ENCODE peak calls at places on chromosomes 6 and 20, in nine cellular contexts. J is fibroblast of lung, S is IMR-90, L is breast epithelium, Q is cardiac muscle cell, D is AG10803, B is A673, U is bronchial epithelial cell, W is neural progenitor cell. E is an unnamed sample.

GRCh38 chr20:12435254-12435653 is 517.6 kb downstream of the BTBD3 start:
- DNase-seq in W (no peak), J (no peak), U (no peak), D (no peak), L (no peak), S (no peak), Q (no peak), B (no peak), E (no peak)

GRCh38 chr20:55514498-55514897 is 490.8 kb downstream of the CBLN4 start:
- DNase-seq in B (no peak), W (no peak), L (no peak), Q (no peak), D (no peak), J (no peak), S (no peak), U (peak), E (no peak)

GRCh38 chr20:50731930-50732690 is 730 bp downstream of the PARD6B start:
- DNase-seq in L (no peak), Q (peak), D (no peak), U (no peak), B (peak), W (peak), J (no peak), S (no peak), E (no peak)

GRCh38 chr6:137873273-137873762 is 6.3 kb downstream of the TNFAIP3 start:
- DNase-seq in Q (no peak), U (peak), J (peak), B (peak), W (no peak), S (peak), L (no peak), D (peak), E (peak)

GRCh38 chr20:14924433-14924832 is 587.0 kb upstream of the FLRT3 start:
- DNase-seq in B (no peak), W (no peak), J (no peak), S (no peak), U (peak), Q (no peak), L (no peak), D (no peak), E (no peak)

GRCh38 chr20:36575066-36575743 is 1.8 kb downstream of the TGIF2 start:
- DNase-seq in D (peak), B (peak), S (peak), L (peak), J (peak), W (peak), U (no peak), Q (peak), E (peak)

GRCh38 chr20:63138855-63139341 is 77.0 kb downstream of the YTHDF1 start:
- DNase-seq in Q (no peak), U (no peak), D (peak), L (no peak), W (no peak), S (no peak), J (peak), B (no peak), E (no peak)

GRCh38 chr6:36735110-36735971 is 37.7 kb downstream of the RAB44 start:
- DNase-seq in J (peak), W (no peak), U (peak), Q (peak), S (peak), L (no peak), B (no peak), D (peak), E (peak)

GRCh38 chr20:25859649-25860530 is 163.2 kb upstream of the ZNF337 start:
- DNase-seq in Q (peak), B (peak), W (peak), L (no peak), U (peak), S (no peak), J (peak), D (peak), E (peak)

GRCh38 chr6:37489697-37490336 is 9.9 kb downstream of the CCDC167 start:
- DNase-seq in B (no peak), W (no peak), U (no peak), J (no peak), D (no peak), S (no peak), Q (no peak), L (no peak), E (no peak)

GRCh38 chr20:4729265-4729664 is 7.6 kb downstream of the PRND start:
- DNase-seq in Q (no peak), D (no peak), U (no peak), W (no peak), S (no peak), B (no peak), L (no peak), J (no peak), E (no peak)

GRCh38 chr20:44460795-44461141 is 14.9 kb upstream of the TTPAL start:
- DNase-seq in D (peak), Q (peak), L (no peak), J (peak), W (peak), B (peak), S (peak), U (peak), E (peak)

GRCh38 chr6:11367638-11368199 is 135.3 kb upstream of the NEDD9 start:
- DNase-seq in Q (no peak), U (no peak), W (peak), S (no peak), B (peak), L (no peak), D (no peak), J (no peak), E (no peak)

GRCh38 chr20:50982372-50982771 is 23.8 kb downstream of the MOCS3 start:
- DNase-seq in D (peak), L (peak), Q (no peak), B (no peak), S (peak), W (no peak), J (peak), U (peak), E (peak)

GRCh38 chr20:297925-298754 is 770 bp downstream of the ZCCHC3 start:
- DNase-seq in W (peak), S (peak), U (peak), J (peak), B (peak), D (peak), L (peak), Q (peak), E (peak)

GRCh38 chr6:99613398-99613704 is 6.7 kb downstream of the PRDM13 start:
- DNase-seq in S (peak), D (peak), U (no peak), L (no peak), W (peak), Q (peak), J (peak), B (peak), E (peak)

GRCh38 chr6:108665495-108666196 is 104.9 kb downstream of the FOXO3 start:
- DNase-seq in S (no peak), B (no peak), L (no peak), Q (no peak), W (no peak), J (no peak), D (no peak), U (no peak), E (no peak)

GRCh38 chr6:7086488-7086887 is 21.3 kb upstream of the RREB1 start:
- DNase-seq in L (no peak), Q (no peak), W (no peak), B (no peak), U (no peak), S (peak), D (peak), J (peak), E (peak)

GRCh38 chr6:46186583-46186982 is 15.8 kb upstream of the ENPP5 start:
- DNase-seq in W (no peak), Q (no peak), U (no peak), L (no peak), D (no peak), S (no peak), B (no peak), J (peak), E (no peak)

GRCh38 chr6:33851959-33852358 is 48.2 kb upstream of the MLN start:
- DNase-seq in S (no peak), D (peak), U (peak), J (no peak), W (peak), B (peak), L (no peak), Q (peak), E (peak)

GRCh38 chr6:25535302-25536225 is 116.5 kb upstream of the SCGN start:
- DNase-seq in W (no peak), U (no peak), L (no peak), Q (no peak), S (no peak), J (no peak), D (no peak), B (no peak), E (no peak)

GRCh38 chr20:64050261-64051032 is 1.0 kb upstream of the SOX18 start:
- DNase-seq in J (no peak), U (no peak), W (no peak), L (no peak), B (no peak), Q (no peak), D (no peak), S (no peak), E (no peak)

GRCh38 chr6:104699598-104700329 is 160.0 kb downstream of the HACE1 start:
- DNase-seq in W (no peak), D (no peak), U (no peak), Q (peak), J (no peak), L (no peak), S (no peak), B (no peak), E (no peak)

GRCh38 chr6:15363523-15364400 is 117.9 kb downstream of the JARID2 start:
- DNase-seq in L (no peak), S (no peak), Q (no peak), J (no peak), W (no peak), D (no peak), B (no peak), U (no peak), E (no peak)

GRCh38 chr20:41392871-41393704 is 26.5 kb upstream of the EMILIN3 start:
- DNase-seq in W (no peak), B (no peak), D (no peak), L (no peak), J (no peak), U (peak), Q (no peak), S (no peak), E (peak)

GRCh38 chr6:33418690-33419291 is 884 bp upstream of the CUTA start:
- DNase-seq in W (peak), Q (no peak), D (no peak), S (peak), B (no peak), L (no peak), J (peak), U (no peak), E (peak)

GRCh38 chr20:58692579-58693225 is at the start of gene NPEPL1:
- DNase-seq in D (peak), J (peak), Q (peak), B (peak), S (peak), L (no peak), U (peak), W (peak), E (peak)
- TF ChIP-seq CTCF in D (peak), J (no peak), Q (peak), B (no peak), S (peak), L (no peak), U (peak), W (no peak), E (no peak)

GRCh38 chr6:111664565-111665039 is 58.9 kb upstream of the TRAF3IP2 start:
- DNase-seq in U (no peak), Q (no peak), S (no peak), J (no peak), W (no peak), L (no peak), D (no peak), B (no peak), E (no peak)

GRCh38 chr6:111669326-111669725 is 63.6 kb upstream of the TRAF3IP2 start:
- DNase-seq in J (no peak), B (no peak), S (no peak), U (no peak), L (no peak), W (no peak), D (no peak), Q (no peak), E (no peak)

GRCh38 chr6:111668410-111668809 is 62.7 kb upstream of the TRAF3IP2 start:
- DNase-seq in U (no peak), D (no peak), B (no peak), S (no peak), L (no peak), Q (no peak), W (no peak), J (no peak), E (no peak)

GRCh38 chr6:111667921-111668320 is 62.2 kb upstream of the TRAF3IP2 start:
- DNase-seq in Q (no peak), S (peak), B (no peak), U (no peak), L (no peak), W (no peak), D (no peak), J (no peak), E (no peak)

DNA sequence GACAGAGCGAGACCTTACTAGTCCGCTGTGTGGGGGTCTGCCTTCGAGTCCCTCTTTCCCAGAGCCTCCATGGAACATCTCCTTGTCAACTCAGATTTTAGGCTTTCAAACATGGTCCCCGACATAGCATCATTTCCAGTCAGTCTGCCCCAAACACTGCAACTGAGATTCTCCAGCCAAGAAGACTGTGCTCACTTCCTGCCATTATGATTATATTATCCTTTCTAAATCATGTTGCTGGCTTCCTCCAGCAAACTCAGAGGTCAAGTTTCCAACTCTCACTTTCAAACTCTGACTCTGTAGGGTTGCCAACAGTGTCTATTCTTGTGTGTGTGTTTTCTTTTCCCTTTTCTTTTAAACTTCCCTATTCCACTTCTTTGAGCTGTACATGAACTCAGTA is 61.1 kb upstream of the TRAF3IP2 start:
- DNase-seq in W (no peak), L (no peak), U (no peak), J (no peak), S (peak), B (no peak), Q (no peak), D (no peak), E (peak)
- H3K4me3 ChIP-seq in W (no peak), L (no peak), U (no peak), J (no peak), S (no peak), B (no peak), Q (no peak), D (no peak), E (no peak)

DNA sequence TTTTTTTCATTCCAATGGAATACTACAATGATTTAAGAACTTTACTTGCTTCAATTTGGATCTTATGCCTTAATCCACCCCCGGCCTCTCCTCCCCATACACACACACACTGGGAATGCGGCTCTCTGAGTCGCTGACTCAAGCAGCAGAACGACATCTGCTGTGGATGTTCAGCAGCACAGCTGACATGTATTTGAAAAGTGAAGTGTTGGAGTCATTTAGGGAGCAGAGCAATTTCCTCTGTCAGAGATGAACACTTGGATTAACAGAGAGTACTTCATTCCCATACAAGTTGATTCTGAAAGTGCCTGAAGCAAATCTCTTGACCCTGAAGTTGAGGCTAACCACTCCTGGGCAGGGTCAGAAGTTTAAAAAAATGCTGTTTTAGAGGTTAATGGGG is 27.9 kb upstream of the LAMA4 start:
- DNase-seq in S (peak), D (peak), L (no peak), W (peak), U (peak), Q (peak), J (peak), B (peak), E (peak)
- TF ChIP-seq CTCF in S (peak), D (peak), L (no peak), W (peak), U (peak), Q (peak), J (peak), B (peak), E (peak)

DNA sequence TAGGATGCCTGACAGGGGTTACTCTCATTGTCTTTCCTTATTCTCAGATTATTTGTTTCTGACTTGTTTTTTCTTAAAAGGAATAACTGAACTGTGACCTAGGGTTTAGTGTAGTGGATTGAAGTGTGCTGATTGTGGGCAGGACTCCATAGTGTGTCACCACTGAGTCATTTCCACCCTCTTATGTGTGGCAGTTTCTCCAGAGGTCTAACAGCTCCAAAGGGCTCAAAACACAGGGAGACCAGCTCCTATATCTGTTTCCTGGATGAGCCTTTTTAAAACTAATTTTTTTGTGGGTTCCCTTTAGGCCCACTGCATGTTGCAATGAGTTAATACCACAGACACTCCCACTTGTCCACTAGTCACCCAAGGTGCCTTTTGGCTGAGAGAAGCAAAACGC is 951.1 kb upstream of the ADGRB3 start:
- DNase-seq in L (no peak), Q (no peak), U (peak), J (peak), D (peak), B (peak), W (no peak), S (peak), E (peak)
- H3K4me3 ChIP-seq in L (no peak), Q (no peak), U (no peak), J (no peak), D (no peak), B (no peak), W (no peak), S (no peak), E (no peak)

GRCh38 chr6:43980004-43980795 is 147.1 kb downstream of the MRPL14 start:
- DNase-seq in W (no peak), S (no peak), L (peak), Q (no peak), B (no peak), U (no peak), D (no peak), J (no peak), E (no peak)

GRCh38 chr6:43979525-43979924 is 147.7 kb downstream of the MRPL14 start:
- DNase-seq in L (peak), J (no peak), W (no peak), S (no peak), U (no peak), B (no peak), D (no peak), Q (no peak), E (no peak)

GRCh38 chr6:43976706-43977403 is 150.4 kb downstream of the MRPL14 start:
- DNase-seq in D (no peak), U (no peak), S (peak), W (no peak), Q (no peak), J (no peak), L (no peak), B (no peak), E (no peak)

GRCh38 chr6:43978473-43979360 is 148.5 kb downstream of the MRPL14 start:
- DNase-seq in D (peak), S (peak), Q (no peak), U (peak), L (peak), B (no peak), W (no peak), J (no peak), E (no peak)

DNA sequence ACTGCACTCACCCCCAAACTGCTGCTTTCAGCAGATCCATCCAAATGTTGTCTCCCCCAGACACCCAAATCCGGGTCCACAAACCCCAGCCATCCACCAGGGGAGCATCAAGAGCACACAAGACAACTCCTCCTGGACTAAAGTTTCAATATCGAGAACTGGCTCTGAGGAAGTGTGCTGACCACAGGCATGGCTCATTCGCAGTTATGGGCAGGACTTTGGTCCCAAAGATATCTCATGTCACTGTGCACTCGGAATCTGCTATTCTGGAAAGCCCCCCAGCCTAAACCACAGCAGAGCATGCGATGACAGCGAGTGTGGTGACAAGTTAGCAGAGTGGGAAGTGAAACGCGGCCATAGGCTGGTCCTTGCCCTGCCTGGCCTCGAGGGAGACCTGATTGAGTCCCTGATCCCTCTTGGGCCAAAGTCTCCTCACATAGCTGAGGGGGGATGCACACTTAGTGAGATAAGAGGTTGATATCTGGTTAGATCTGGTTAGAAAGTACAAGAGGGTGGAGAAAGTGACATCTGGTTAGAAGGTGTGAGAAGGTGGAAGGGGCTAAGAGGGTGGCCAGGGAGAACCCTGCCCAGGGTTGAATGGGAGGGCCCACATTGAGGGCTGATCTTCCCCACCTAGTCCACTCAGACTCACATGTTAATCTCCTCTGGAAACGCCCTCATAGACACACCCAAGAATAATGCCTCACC is 149.7 kb downstream of the MRPL14 start:
- DNase-seq in J (no peak), B (no peak), L (peak), W (no peak), S (no peak), Q (no peak), U (no peak), D (no peak), E (no peak)
- TF ChIP-seq CTCF in J (peak), B (no peak), L (no peak), W (no peak), S (peak), Q (peak), U (no peak), D (no peak), E (no peak)

GRCh38 chr6:16677458-16677857 is 83.8 kb downstream of the ATXN1 start:
- DNase-seq in B (no peak), D (no peak), Q (no peak), W (no peak), U (peak), L (no peak), S (no peak), J (no peak), E (no peak)

GRCh38 chr6:16676376-16676775 is 84.9 kb downstream of the ATXN1 start:
- DNase-seq in D (no peak), S (no peak), L (no peak), U (no peak), J (no peak), Q (no peak), B (no peak), W (no peak), E (no peak)

GRCh38 chr6:16673011-16673797 is 88.1 kb downstream of the ATXN1 start:
- DNase-seq in J (no peak), Q (no peak), S (no peak), U (no peak), W (no peak), B (no peak), D (no peak), L (no peak), E (no peak)

GRCh38 chr6:16676978-16677377 is 84.3 kb downstream of the ATXN1 start:
- DNase-seq in U (peak), D (peak), Q (no peak), L (no peak), W (peak), B (no peak), J (peak), S (peak), E (peak)

DNA sequence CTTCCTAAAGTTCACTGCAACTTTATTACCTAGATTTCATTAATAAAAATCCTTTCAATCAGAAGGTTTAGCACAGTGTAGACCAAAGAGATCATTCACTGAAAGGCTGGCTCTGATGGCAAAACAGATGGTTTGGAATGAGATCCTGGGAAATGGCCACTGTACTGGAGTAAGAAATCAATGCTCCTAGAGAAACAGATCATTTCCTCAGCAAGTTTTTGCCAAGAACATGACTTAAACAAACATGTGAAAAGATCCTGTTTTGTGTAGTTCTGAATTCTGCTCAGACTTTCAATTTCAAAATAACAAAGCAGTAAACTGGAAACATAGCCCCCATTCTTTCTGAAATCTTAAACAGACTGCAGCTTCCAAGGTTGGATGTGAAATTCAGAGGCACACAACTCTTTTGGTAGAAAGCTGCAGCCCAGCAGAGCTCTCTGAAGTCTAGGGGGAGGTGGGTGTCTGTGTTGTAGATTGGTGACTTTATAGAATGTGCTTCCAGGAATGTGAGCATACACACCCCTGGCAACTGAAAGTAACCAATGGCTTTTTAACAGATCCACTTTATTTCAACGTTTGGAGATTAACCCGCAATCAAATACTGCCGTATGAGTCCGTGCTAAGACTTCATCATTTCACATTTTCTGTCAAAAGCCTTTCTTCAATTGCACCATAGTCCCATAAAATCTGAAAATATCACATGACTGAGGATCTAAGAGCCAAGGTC is 86.4 kb downstream of the ATXN1 start:
- DNase-seq in B (no peak), Q (no peak), L (no peak), W (no peak), S (peak), D (peak), J (peak), U (no peak), E (peak)
- H3K4me3 ChIP-seq in B (no peak), Q (no peak), L (no peak), W (no peak), S (no peak), D (peak), J (no peak), U (no peak), E (no peak)